ENCODE peak calls at places on chromosome 12, in four cellular contexts. One of them, this sample, is unnamed.

GRCh38 chr12:131943389-131943788 is 6.4 kb upstream of the EP400 start:
- DNase-seq in GM12891: no peak
- DNase-seq in GM12878: no peak
- DNase-seq in K562: no peak
- DNase-seq in this sample: no peak

GRCh38 chr12:62679569-62679968 is 212.9 kb downstream of the MON2 start:
- DNase-seq in GM12891: no peak
- DNase-seq in GM12878: no peak
- DNase-seq in K562: no peak
- DNase-seq in this sample: no peak

GRCh38 chr12:49428652-49429549 is 61.6 kb downstream of the SPATS2 start:
- DNase-seq in GM12891: no peak
- DNase-seq in GM12878: peak; percentile 60
- DNase-seq in K562: peak; percentile 21
- DNase-seq in this sample: no peak

GRCh38 chr12:75658826-75659823 is 147.7 kb upstream of the KRR1 start:
- DNase-seq in GM12891: no peak
- DNase-seq in GM12878: no peak
- DNase-seq in K562: no peak
- DNase-seq in this sample: no peak

GRCh38 chr12:49026101-49026500 is 7.5 kb upstream of the PRKAG1 start:
- DNase-seq in GM12891: no peak
- DNase-seq in GM12878: no peak
- DNase-seq in K562: no peak
- DNase-seq in this sample: no peak

GRCh38 chr12:3129301-3130052 is 52.3 kb downstream of the TSPAN9 start:
- DNase-seq in GM12891: no peak
- DNase-seq in GM12878: peak; percentile 25
- DNase-seq in K562: no peak
- DNase-seq in this sample: peak; percentile 87

GRCh38 chr12:80864046-80864735 is 73.5 kb downstream of the LIN7A start:
- DNase-seq in GM12891: no peak
- DNase-seq in GM12878: no peak
- DNase-seq in K562: no peak
- DNase-seq in this sample: no peak

GRCh38 chr12:75690556-75690955 is 179.1 kb upstream of the KRR1 start:
- DNase-seq in GM12891: no peak
- DNase-seq in GM12878: no peak
- DNase-seq in K562: no peak
- DNase-seq in this sample: no peak

GRCh38 chr12:108757842-108758241 is 26.5 kb upstream of the CORO1C start:
- DNase-seq in GM12891: no peak
- DNase-seq in GM12878: no peak
- DNase-seq in K562: no peak
- DNase-seq in this sample: no peak

GRCh38 chr12:12481636-12482035 is 81.0 kb downstream of the DUSP16 start:
- DNase-seq in GM12891: no peak
- DNase-seq in GM12878: no peak
- DNase-seq in K562: no peak
- DNase-seq in this sample: no peak

GRCh38 chr12:129901256-129901655 is 2.6 kb downstream of the TMEM132D start:
- DNase-seq in GM12891: no peak
- DNase-seq in GM12878: no peak
- DNase-seq in K562: no peak
- DNase-seq in this sample: no peak

GRCh38 chr12:129873458-129873857 is 30.4 kb downstream of the TMEM132D start:
- DNase-seq in GM12891: no peak
- DNase-seq in GM12878: no peak
- DNase-seq in K562: no peak
- DNase-seq in this sample: no peak

GRCh38 chr12:92649511-92650227 is 53.1 kb upstream of the PLEKHG7 start:
- DNase-seq in GM12891: peak; percentile 25
- DNase-seq in GM12878: peak; percentile 67
- DNase-seq in K562: peak; percentile 42
- DNase-seq in this sample: peak; percentile 33

GRCh38 chr12:125983094-125983783 is 918.0 kb downstream of the AACS start:
- DNase-seq in GM12891: no peak
- DNase-seq in GM12878: no peak
- DNase-seq in K562: peak; percentile 13
- DNase-seq in this sample: no peak

GRCh38 chr12:125983784-125984510 is 918.7 kb downstream of the AACS start:
- DNase-seq in GM12891: no peak
- DNase-seq in GM12878: no peak
- DNase-seq in K562: no peak
- DNase-seq in this sample: no peak

DNA sequence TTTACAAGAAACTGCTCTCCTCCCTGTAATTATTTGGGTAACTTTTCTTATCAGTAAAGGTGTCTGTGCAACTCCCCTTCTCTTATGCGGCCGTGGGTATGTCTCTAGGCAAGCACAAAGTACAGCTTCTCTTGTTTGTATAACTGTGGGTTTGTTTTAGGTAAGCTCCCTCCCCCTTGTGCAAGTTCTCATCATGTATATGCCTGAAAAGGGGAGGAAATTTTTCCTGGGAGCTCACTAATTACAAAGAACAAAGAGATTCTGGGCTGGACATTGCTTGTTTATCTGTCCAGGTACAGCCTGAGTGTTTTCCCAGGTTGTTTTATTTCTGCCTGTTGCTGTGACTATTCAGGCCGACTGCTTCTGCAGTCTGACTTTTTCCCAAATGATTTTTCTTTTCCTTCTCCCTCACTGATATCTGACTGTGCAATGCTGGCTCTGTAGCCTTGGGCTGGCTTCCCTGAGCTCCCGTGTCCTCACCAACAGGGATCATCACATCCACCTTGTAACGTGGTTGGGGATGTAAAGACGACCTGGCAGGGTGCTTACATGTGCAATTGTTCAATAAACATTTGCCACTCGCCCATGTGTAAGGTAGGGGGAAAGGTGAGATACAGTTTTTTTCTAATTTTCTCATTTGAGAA is 916.5 kb downstream of the AACS start:
- DNase-seq in GM12891: no peak
- DNase-seq in GM12878: no peak
- DNase-seq in K562: no peak
- DNase-seq in this sample: no peak
- TF ChIP-seq SPI1 in GM12891: no peak
- TF ChIP-seq SPI1 in GM12878: no peak
- TF ChIP-seq SPI1 in K562: no peak
- TF ChIP-seq SPI1 in this sample: no peak

GRCh38 chr12:93889516-93890202 is 212.5 kb downstream of the CRADD start:
- DNase-seq in GM12891: no peak
- DNase-seq in GM12878: no peak
- DNase-seq in K562: no peak
- DNase-seq in this sample: peak; percentile 73

GRCh38 chr12:93884794-93885460 is 207.8 kb downstream of the CRADD start:
- DNase-seq in GM12891: no peak
- DNase-seq in GM12878: no peak
- DNase-seq in K562: no peak
- DNase-seq in this sample: no peak

GRCh38 chr12:93886533-93887511 is 209.6 kb downstream of the CRADD start:
- DNase-seq in GM12891: no peak
- DNase-seq in GM12878: no peak
- DNase-seq in K562: no peak
- DNase-seq in this sample: no peak

GRCh38 chr12:93892431-93893210 is 215.4 kb downstream of the CRADD start:
- DNase-seq in GM12891: no peak
- DNase-seq in GM12878: no peak
- DNase-seq in K562: no peak
- DNase-seq in this sample: no peak

DNA sequence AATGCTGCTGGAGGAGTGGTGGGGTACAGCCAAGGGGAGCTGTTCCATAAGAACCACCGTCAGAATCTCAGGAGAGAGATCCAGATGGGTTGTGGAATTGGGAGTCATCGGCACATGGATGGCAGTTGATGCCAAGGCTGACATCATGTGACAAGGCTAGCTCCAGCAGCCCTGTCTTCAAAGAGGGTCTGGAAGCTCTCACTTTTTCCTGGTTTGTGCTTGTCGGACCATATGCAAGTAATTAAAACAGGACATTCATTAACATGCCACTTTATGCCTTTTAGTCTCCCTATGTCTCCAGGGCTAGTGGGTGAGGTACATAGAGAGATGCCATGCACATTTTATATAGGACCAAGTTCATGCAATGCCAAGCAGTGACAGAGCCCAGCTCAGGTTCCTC is 211.8 kb downstream of the CRADD start:
- DNase-seq in GM12891: no peak
- DNase-seq in GM12878: no peak
- DNase-seq in K562: no peak
- DNase-seq in this sample: no peak
- TF ChIP-seq SPI1 in GM12891: no peak
- TF ChIP-seq SPI1 in GM12878: no peak
- TF ChIP-seq SPI1 in K562: no peak
- TF ChIP-seq SPI1 in this sample: no peak

DNA sequence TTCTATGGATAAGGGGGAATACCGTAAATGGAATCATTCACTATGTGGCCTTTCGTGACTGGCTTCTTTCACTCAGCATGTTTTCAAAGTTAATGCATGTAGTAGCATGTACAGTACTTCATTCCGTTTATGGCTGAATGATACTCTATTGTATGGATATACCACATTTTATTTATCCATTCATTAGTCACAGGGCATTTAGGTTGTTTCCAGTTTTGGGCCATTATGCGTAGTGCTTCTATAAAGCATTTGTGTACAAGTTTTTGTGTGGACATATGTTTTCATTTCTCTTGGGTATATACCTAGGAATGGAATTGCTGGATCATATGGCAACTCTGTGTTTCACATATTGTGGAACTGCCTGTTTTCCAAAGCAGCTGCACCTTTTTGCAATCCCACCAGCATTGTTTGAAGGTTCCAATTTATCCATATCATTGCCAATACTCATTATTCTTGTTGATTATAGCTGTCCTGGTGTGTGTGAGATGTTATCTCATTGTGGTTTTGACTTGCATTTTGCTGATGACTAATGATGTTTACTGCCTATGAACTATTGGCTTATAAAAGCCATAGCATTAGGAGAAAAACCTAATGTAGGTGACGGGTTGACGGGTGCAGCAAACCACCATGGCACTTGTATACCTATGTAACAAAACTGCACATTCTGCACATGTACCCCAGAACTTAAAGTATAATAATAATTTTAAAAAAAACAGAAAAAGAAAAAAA is 45.5 kb downstream of the ATF7IP start:
- DNase-seq in GM12891: no peak
- DNase-seq in GM12878: no peak
- DNase-seq in K562: no peak
- DNase-seq in this sample: no peak
- TF ChIP-seq SPI1 in GM12891: no peak
- TF ChIP-seq SPI1 in GM12878: no peak
- TF ChIP-seq SPI1 in K562: no peak
- TF ChIP-seq SPI1 in this sample: no peak

GRCh38 chr12:65025070-65025469 is 96.0 kb downstream of the WIF1 start:
- DNase-seq in GM12891: no peak
- DNase-seq in GM12878: no peak
- DNase-seq in K562: no peak
- DNase-seq in this sample: no peak

GRCh38 chr12:65019696-65020095 is 101.4 kb downstream of the WIF1 start:
- DNase-seq in GM12891: no peak
- DNase-seq in GM12878: no peak
- DNase-seq in K562: no peak
- DNase-seq in this sample: no peak

GRCh38 chr12:65023485-65023884 is 97.6 kb downstream of the WIF1 start:
- DNase-seq in GM12891: no peak
- DNase-seq in GM12878: no peak
- DNase-seq in K562: no peak
- DNase-seq in this sample: no peak

GRCh38 chr12:65022441-65022840 is 98.7 kb downstream of the WIF1 start:
- DNase-seq in GM12891: no peak
- DNase-seq in GM12878: no peak
- DNase-seq in K562: no peak
- DNase-seq in this sample: no peak

GRCh38 chr12:65022960-65023359 is 98.1 kb downstream of the WIF1 start:
- DNase-seq in GM12891: no peak
- DNase-seq in GM12878: no peak
- DNase-seq in K562: no peak
- DNase-seq in this sample: no peak
- TF ChIP-seq SPI1 in GM12891: no peak
- TF ChIP-seq SPI1 in GM12878: no peak
- TF ChIP-seq SPI1 in K562: no peak
- TF ChIP-seq SPI1 in this sample: no peak

GRCh38 chr12:125467363-125467762 is 402.1 kb downstream of the AACS start:
- DNase-seq in GM12891: no peak
- DNase-seq in GM12878: no peak
- DNase-seq in K562: no peak
- DNase-seq in this sample: no peak

DNA sequence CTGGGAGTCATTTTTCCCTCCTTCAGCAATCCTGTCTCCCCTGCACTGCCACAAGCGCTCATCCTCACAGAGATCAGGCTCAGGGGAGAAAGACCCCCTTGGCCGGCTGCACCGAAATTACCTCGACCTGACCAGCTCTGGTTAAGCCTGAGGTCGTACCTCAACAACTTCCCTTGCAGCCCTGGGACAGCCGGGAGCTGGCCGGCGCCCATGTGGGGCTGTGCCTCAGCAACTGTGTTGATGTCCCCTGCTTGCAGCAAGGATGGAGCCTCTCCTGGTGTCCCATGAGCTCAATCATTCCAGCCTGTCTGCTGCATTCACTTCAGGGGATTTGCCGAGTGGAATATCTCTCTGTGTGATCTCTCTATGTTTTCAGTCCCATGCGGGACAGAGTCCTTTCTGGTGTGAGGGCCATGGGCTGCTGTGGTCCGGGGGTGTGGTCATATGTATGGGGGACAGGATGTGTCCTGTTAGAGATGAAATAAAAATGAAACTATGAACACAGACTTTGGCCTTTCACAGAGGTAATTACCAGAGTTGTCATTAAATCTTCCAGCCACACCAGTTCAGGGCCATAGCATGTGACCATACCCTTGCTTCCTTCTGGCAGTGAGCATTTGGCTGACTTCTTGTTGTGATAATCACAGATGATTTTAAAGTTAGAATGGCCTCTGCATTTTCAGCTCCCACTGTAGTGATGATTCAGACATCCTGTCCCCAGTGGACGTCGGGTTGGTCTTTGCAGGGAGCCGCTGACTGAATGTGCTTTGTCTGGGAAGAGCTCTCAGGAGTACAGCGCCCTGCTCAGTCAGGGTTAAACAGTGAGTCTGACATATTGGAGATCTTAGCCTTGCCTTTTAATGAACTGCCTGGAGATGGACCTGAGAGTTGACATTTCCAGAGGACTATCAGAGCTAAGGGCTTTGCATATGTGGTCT is 405.9 kb downstream of the AACS start:
- DNase-seq in GM12891: no peak
- DNase-seq in GM12878: peak; percentile 35
- DNase-seq in K562: no peak
- DNase-seq in this sample: no peak
- TF ChIP-seq SPI1 in GM12891: no peak
- TF ChIP-seq SPI1 in GM12878: no peak
- TF ChIP-seq SPI1 in K562: no peak
- TF ChIP-seq SPI1 in this sample: no peak

GRCh38 chr12:27969901-27970390 is 2.6 kb downstream of the PTHLH start:
- DNase-seq in GM12891: peak; percentile 60
- DNase-seq in GM12878: peak; percentile 25
- DNase-seq in K562: peak; percentile 52
- DNase-seq in this sample: no peak
- TF ChIP-seq SPI1 in GM12891: no peak
- TF ChIP-seq SPI1 in GM12878: no peak
- TF ChIP-seq SPI1 in K562: no peak
- TF ChIP-seq SPI1 in this sample: no peak